ENCODE peak calls at places on chromosomes 7 and 10, in four cellular contexts. W is IMR-90, F is K562, R is GM12878. V is an unnamed sample.

GRCh38 chr10:55631071-55631654 is 729.9 kb downstream of the ZWINT start:
- DNase-seq in W (no peak), F (no peak), R (no peak), V (peak)

GRCh38 chr7:2639151-2639993 is 7.6 kb downstream of the TTYH3 start:
- DNase-seq in W (no peak), F (no peak), R (no peak), V (no peak)

GRCh38 chr10:11684717-11685645 is 57.2 kb upstream of the ECHDC3 start:
- DNase-seq in W (peak), F (peak), R (peak), V (peak)

GRCh38 chr7:22596763-22597434 is 96.9 kb upstream of the STEAP1B start:
- DNase-seq in W (no peak), F (no peak), R (no peak), V (no peak)

GRCh38 chr7:28754027-28754426 is 204.1 kb downstream of the TRIL start:
- DNase-seq in W (peak), F (no peak), R (no peak), V (no peak)

GRCh38 chr10:69573056-69573806 is at the start of gene NEUROG3:
- DNase-seq in W (no peak), F (peak), R (peak), V (no peak)

GRCh38 chr7:83808982-83809381 is 160.0 kb upstream of the SEMA3E start:
- DNase-seq in W (no peak), F (no peak), R (no peak), V (no peak)

GRCh38 chr10:132591166-132591971 is 53.8 kb downstream of the INPP5A start:
- DNase-seq in W (peak), F (no peak), R (no peak), V (peak)

GRCh38 chr7:141154131-141154732 is 80.4 kb downstream of the TMEM178B start:
- DNase-seq in W (no peak), F (no peak), R (no peak), V (no peak)

GRCh38 chr7:116173051-116174028 is 37.0 kb upstream of the TES start:
- DNase-seq in W (peak), F (peak), R (no peak), V (peak)

GRCh38 chr10:106310596-106310995 is 853.9 kb downstream of the SORCS1 start:
- DNase-seq in W (no peak), F (no peak), R (no peak), V (no peak)

GRCh38 chr10:116385994-116386809 is 41.4 kb upstream of the PNLIPRP3 start:
- DNase-seq in W (peak), F (no peak), R (no peak), V (peak)

GRCh38 chr7:82444220-82445049 is 858 bp upstream of the CACNA2D1 start:
- DNase-seq in W (no peak), F (no peak), R (no peak), V (no peak)

GRCh38 chr10:1170867-1171180 is 114.6 kb downstream of the WDR37 start:
- DNase-seq in W (no peak), F (no peak), R (no peak), V (no peak)

GRCh38 chr7:2193120-2193519 is 39.6 kb downstream of the MAD1L1 start:
- DNase-seq in W (no peak), F (no peak), R (no peak), V (no peak)

GRCh38 chr10:77210645-77211044 is 427.0 kb downstream of the KCNMA1 start:
- DNase-seq in W (no peak), F (no peak), R (no peak), V (no peak)

GRCh38 chr7:96598421-96598820 is 111.2 kb downstream of the SEM1 start:
- DNase-seq in W (no peak), F (no peak), R (no peak), V (no peak)

GRCh38 chr10:75399461-75400162 is 2.0 kb downstream of the ZNF503 start:
- DNase-seq in W (peak), F (peak), R (no peak), V (peak)

GRCh38 chr7:31443457-31443856 is 70.4 kb upstream of the ITPRID1 start:
- DNase-seq in W (peak), F (peak), R (peak), V (peak)

GRCh38 chr7:99267530-99268360 is 4.9 kb upstream of the MYH16 start:
- DNase-seq in W (peak), F (no peak), R (no peak), V (peak)

GRCh38 chr7:16804674-16805439 is at the start of gene AGR2:
- DNase-seq in W (peak), F (no peak), R (no peak), V (no peak)

GRCh38 chr10:117000580-117000979 is 4.4 kb downstream of the SHTN1 start:
- DNase-seq in W (no peak), F (peak), R (no peak), V (no peak)

GRCh38 chr10:70404906-70405824 is 1.2 kb downstream of the EIF4EBP2 start:
- DNase-seq in W (peak), F (peak), R (no peak), V (peak)

GRCh38 chr10:59393349-59393748 is 31.0 kb upstream of the FAM13C start:
- DNase-seq in W (peak), F (no peak), R (no peak), V (no peak)

GRCh38 chr7:27066148-27066547 is 29.7 kb downstream of the HOXA1 start:
- DNase-seq in W (peak), F (no peak), R (no peak), V (peak)

GRCh38 chr7:5692112-5692844 is 89.2 kb downstream of the RNF216 start:
- DNase-seq in W (peak), F (no peak), R (no peak), V (peak)

GRCh38 chr10:123859651-123860045 is 32.0 kb downstream of the CPXM2 start:
- DNase-seq in W (no peak), F (no peak), R (no peak), V (no peak)

GRCh38 chr7:149325248-149325647 is 63.3 kb downstream of the ZNF783 start:
- DNase-seq in W (no peak), F (no peak), R (no peak), V (no peak)

GRCh38 chr10:118459642-118460193 is 117.6 kb upstream of the FAM204A start:
- DNase-seq in W (peak), F (peak), R (no peak), V (peak)

GRCh38 chr7:81299272-81299671 is 380.4 kb upstream of the SEMA3C start:
- DNase-seq in W (peak), F (no peak), R (no peak), V (peak)

GRCh38 chr7:124785994-124786393 is 20.4 kb upstream of the GPR37 start:
- DNase-seq in W (no peak), F (no peak), R (no peak), V (no peak)

GRCh38 chr10:121324678-121325213 is 273.5 kb downstream of the FGFR2 start:
- DNase-seq in W (no peak), F (no peak), R (no peak), V (no peak)

GRCh38 chr7:3552499-3552898 is 251.4 kb downstream of the SDK1 start:
- DNase-seq in W (peak), F (no peak), R (no peak), V (no peak)

GRCh38 chr7:74514131-74514591 is 60.5 kb downstream of the GTF2IRD1 start:
- DNase-seq in W (no peak), F (no peak), R (no peak), V (no peak)

GRCh38 chr10:3548096-3548495 is 236.9 kb downstream of the KLF6 start:
- DNase-seq in W (peak), F (no peak), R (no peak), V (peak)

GRCh38 chr7:101911800-101912705 is 94.6 kb downstream of the CUX1 start:
- DNase-seq in W (peak), F (peak), R (no peak), V (no peak)

GRCh38 chr10:72088879-72089585 is 681 bp upstream of the SPOCK2 start:
- DNase-seq in W (no peak), F (no peak), R (no peak), V (no peak)

GRCh38 chr7:100965723-100966541 is 3.4 kb upstream of the MUC12 start:
- DNase-seq in W (no peak), F (peak), R (no peak), V (peak)

GRCh38 chr10:110733256-110733952 is 89.3 kb downstream of the RBM20 start:
- DNase-seq in W (no peak), F (no peak), R (no peak), V (no peak)

GRCh38 chr10:31147220-31147608 is 115.5 kb upstream of the ZNF438 start:
- DNase-seq in W (peak), F (no peak), R (no peak), V (peak)

DNA sequence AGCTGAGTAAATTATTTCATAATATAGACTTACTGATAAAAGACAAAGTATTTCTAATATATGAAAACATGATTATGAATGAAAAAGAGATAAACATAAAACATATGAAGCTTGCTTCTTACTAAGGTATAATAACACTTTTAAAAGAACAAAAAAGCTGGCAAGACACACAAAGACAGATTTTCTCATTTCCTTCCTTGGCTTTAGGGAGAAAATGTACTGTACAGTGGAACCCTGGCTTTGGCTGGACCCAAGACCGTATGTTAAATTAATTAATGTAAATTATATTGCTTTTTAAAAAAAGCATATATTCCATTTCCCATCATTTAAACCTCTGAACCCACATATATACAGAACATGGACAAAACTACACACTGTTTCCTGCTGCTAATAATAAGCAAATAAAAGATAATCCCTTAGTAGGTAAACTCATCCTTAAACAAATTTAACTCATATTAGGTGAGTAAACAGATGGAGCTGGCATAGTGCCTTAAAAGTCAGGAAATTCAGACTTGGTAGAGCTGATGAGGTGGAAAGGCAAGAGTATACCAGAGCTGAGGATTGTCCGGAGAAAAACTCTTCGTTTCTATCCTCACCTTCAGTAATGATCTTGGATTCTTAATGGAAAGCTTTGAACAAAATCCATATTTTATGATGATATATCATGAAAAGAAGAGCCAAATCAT is 1016.4 kb upstream of the KCND2 start:
- DNase-seq in W (no peak), F (no peak), R (no peak), V (no peak)
- TF ChIP-seq FOS in W (no peak), F (no peak), R (no peak), V (no peak)

DNA sequence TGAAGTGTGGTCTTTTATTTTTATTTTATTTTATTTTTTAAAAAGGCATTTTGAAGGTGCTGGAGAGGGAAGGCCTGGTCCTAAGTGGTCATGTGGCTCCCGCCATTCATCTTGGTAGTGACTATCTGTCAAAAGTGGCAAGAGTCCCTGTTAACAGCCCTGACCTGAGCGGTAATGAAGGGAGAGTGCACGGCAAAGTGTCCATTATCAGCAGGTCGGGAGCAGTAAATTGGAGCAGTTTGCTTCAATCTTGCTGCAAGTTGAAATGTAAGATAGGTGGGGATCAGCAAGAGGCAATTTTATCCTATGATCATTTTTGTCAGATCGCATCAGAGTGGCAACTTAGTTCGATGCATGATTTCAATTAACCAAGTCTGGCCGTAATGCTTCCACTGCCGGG is 227.4 kb upstream of the SP4 start:
- DNase-seq in W (no peak), F (no peak), R (no peak), V (no peak)
- H3K9ac ChIP-seq in W (no peak), F (no peak), R (no peak), V (no peak)

DNA sequence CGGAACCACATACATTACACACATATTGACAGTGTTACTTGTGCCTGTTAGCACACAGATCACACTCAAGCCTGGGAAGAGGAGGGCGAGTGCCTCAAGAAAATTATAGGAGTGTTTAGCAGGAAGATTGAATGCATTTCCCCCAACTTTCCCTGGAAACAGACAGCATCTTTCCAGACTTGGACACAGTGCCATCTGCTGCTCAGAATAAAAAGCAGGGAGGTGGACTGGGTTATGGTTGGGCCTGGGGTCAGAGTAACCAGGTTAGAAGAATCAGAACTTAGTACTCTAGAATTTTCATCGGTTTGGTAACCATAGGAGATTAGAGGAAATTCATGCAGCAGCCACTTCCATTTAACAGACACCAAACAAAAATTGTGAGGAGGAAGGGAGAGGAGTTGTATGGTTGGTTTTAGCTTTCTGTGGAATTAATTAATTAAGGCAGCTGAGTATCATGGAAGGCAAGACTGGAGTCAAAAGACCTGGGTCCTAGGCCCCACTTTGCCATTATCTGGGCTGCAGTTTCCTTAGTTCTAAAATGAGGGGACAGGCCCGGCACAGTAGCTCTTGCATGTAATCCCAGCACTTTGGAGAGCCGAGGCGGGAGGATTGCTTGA is 43.4 kb upstream of the OPTN start:
- DNase-seq in W (peak), F (peak), R (no peak), V (peak)
- TF ChIP-seq FOS in W (no peak), F (no peak), R (no peak), V (no peak)

GRCh38 chr7:150631866-150632864 is at the start of gene GIMAP6:
- DNase-seq in W (no peak), F (no peak), R (peak), V (peak)

GRCh38 chr7:150627959-150628358 is 4.2 kb downstream of the GIMAP6 start:
- DNase-seq in W (no peak), F (no peak), R (no peak), V (no peak)

GRCh38 chr7:150633926-150634325 is 1.7 kb upstream of the GIMAP6 start:
- DNase-seq in W (no peak), F (no peak), R (no peak), V (no peak)

GRCh38 chr7:150629347-150629746 is 2.8 kb downstream of the GIMAP6 start:
- DNase-seq in W (no peak), F (no peak), R (no peak), V (peak)

DNA sequence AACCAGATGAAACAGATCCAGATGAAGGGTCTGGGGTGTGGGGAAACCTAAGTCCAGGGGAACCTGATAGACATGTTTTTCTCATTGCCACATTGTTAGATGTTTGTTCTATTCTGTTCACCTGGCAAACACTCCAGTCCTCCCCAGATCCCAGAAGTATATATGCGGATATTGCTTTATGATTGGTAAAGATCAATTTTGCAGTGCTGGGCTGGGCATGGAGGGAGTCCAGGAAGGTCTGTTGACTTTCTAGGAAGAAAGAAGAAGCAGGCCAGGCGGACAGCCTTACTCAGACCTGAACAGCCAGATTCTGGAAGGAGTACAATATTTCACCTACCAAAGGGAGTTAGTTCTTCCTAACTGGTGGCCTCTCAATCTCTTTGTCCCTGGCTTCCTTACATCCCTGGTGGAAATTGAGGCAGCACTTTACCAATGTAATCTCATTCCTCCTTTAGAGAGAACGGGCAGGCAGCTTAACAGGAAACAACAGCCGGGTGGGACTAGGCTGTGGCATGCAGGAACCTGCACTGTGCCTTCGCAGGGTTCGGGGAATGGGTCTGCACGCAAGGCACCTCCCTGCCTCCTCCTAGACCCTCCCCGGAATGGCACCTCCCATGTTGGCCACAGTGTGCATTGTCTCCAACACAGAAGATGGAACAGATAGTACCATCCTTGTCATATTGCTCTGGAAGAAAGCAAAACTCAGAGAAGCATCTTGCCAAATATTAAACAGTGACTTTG is 931 bp downstream of the GIMAP6 start:
- DNase-seq in W (no peak), F (no peak), R (peak), V (no peak)
- H3K9ac ChIP-seq in W (no peak), F (no peak), R (peak), V (peak)

GRCh38 chr7:155369766-155370165 is 72.1 kb downstream of the INSIG1 start:
- DNase-seq in W (no peak), F (no peak), R (no peak), V (no peak)

GRCh38 chr7:155372782-155373358 is 75.2 kb downstream of the INSIG1 start:
- DNase-seq in W (no peak), F (no peak), R (no peak), V (no peak)

GRCh38 chr7:155373359-155374273 is 75.9 kb downstream of the INSIG1 start:
- DNase-seq in W (peak), F (no peak), R (no peak), V (peak)

GRCh38 chr7:155371331-155371883 is 73.7 kb downstream of the INSIG1 start:
- DNase-seq in W (no peak), F (no peak), R (no peak), V (no peak)

GRCh38 chr7:155371884-155372781 is 74.5 kb downstream of the INSIG1 start:
- DNase-seq in W (no peak), F (peak), R (no peak), V (no peak)
- TF ChIP-seq FOS in W (no peak), F (no peak), R (no peak), V (no peak)